ENCODE peak calls at places on chromosomes 16 and 17, in seven cellular contexts. T is stomach; J is amygdala; R is H9; W is stimulated activated CD8-positive, alpha-beta memory T cell treated with anti-CD3 and anti-CD28 coated beads, Interleukin-15, amount 100 ng/mL, for 1 hour; D is NCI-H146; A is H4. L is an unnamed sample.
A peak's percentile ranks its signal among the peaks of the same experiment; 100 is the strongest.

GRCh38 chr17:49165143-49165542 is 32.6 kb downstream of the B4GALNT2 start:
- DNase-seq in T (no peak), J (no peak), R (no peak), W (no peak), D (no peak), A (no peak), L (no peak)

GRCh38 chr17:48456584-48456983 is 26.6 kb upstream of the SKAP1 start:
- DNase-seq in T (no peak), J (no peak), R (peak; percentile 62), W (no peak), D (peak; percentile 70), A (no peak), L (peak; percentile 82)

GRCh38 chr16:83214671-83215070 is 587.9 kb downstream of the CDH13 start:
- DNase-seq in T (no peak), J (no peak), R (no peak), W (no peak), D (no peak), A (no peak), L (no peak)

GRCh38 chr17:37642706-37643105 is 540 bp downstream of the DDX52 start:
- DNase-seq in T (no peak), J (no peak), R (no peak), W (no peak), D (peak; percentile 25), A (no peak), L (no peak)

GRCh38 chr17:47367257-47367656 is 43.5 kb downstream of the EFCAB13 start:
- DNase-seq in T (no peak), J (no peak), R (no peak), W (no peak), D (no peak), A (no peak), L (no peak)

GRCh38 chr16:14300631-14301149 is 229.6 kb downstream of the MRTFB start:
- DNase-seq in T (peak; percentile 72), J (no peak), R (peak; percentile 65), W (no peak), D (peak; percentile 80), A (peak; percentile 71), L (peak; percentile 85)

GRCh38 chr17:79985361-79985760 is 50.3 kb downstream of the TBC1D16 start:
- DNase-seq in T (no peak), J (no peak), R (no peak), W (no peak), D (no peak), A (no peak), L (peak; percentile 38)

GRCh38 chr16:68612996-68613395 is 32.1 kb upstream of the CDH3 start:
- DNase-seq in T (no peak), J (no peak), R (no peak), W (no peak), D (no peak), A (no peak), L (no peak)

GRCh38 chr16:16008666-16009065 is 59.2 kb downstream of the ABCC1 start:
- DNase-seq in T (no peak), J (no peak), R (no peak), W (no peak), D (no peak), A (no peak), L (no peak)

GRCh38 chr17:410674-411401 is 58.2 kb upstream of the RPH3AL start:
- DNase-seq in T (no peak), J (no peak), R (peak; percentile 61), W (no peak), D (peak; percentile 36), A (no peak), L (no peak)

GRCh38 chr17:879546-879945 is 97.4 kb downstream of the MRM3 start:
- DNase-seq in T (peak; percentile 92), J (no peak), R (peak; percentile 99), W (peak; percentile 36), D (peak; percentile 93), A (peak; percentile 79), L (peak; percentile 99)

GRCh38 chr16:57001026-57001669 is 11.8 kb downstream of the NLRC5 start:
- DNase-seq in T (no peak), J (no peak), R (no peak), W (no peak), D (no peak), A (no peak), L (no peak)

GRCh38 chr17:39699818-39700147 is at the start of gene ERBB2:
- DNase-seq in T (peak; percentile 80), J (no peak), R (peak; percentile 88), W (no peak), D (no peak), A (peak; percentile 58), L (peak; percentile 95)

GRCh38 chr17:78342438-78343098 is 17.3 kb downstream of the SOCS3 start:
- DNase-seq in T (no peak), J (no peak), R (peak; percentile 59), W (no peak), D (no peak), A (peak; percentile 84), L (peak; percentile 83)

GRCh38 chr17:9350083-9350482 is 225.5 kb downstream of the STX8 start:
- DNase-seq in T (no peak), J (no peak), R (no peak), W (no peak), D (no peak), A (peak; percentile 58), L (no peak)

GRCh38 chr16:75262104-75262799 is 10.8 kb upstream of the BCAR1 start:
- DNase-seq in T (peak; percentile 60), J (no peak), R (peak; percentile 28), W (no peak), D (no peak), A (no peak), L (peak; percentile 45)

GRCh38 chr16:48124266-48124665 is 31.5 kb downstream of the ABCC12 start:
- DNase-seq in T (no peak), J (no peak), R (no peak), W (no peak), D (no peak), A (no peak), L (no peak)